ENCODE peak calls at places on chromosomes 5 and 9, in six cellular contexts. G, X, O, K, S and E are unnamed samples.

GRCh38 chr5:77259479-77259878 is 49.0 kb downstream of the PDE8B start:
- DNase-seq in G (no peak), X (no peak), O (no peak), K (no peak), S (peak), E (no peak)

GRCh38 chr5:141465351-141465750 is 10.4 kb upstream of the PCDHGC3 start:
- DNase-seq in G (no peak), X (no peak), O (no peak), K (no peak), S (no peak), E (no peak)

GRCh38 chr5:153352685-153353219 is 137.7 kb upstream of the GRIA1 start:
- DNase-seq in G (no peak), X (no peak), O (no peak), K (no peak), S (peak), E (peak)

GRCh38 chr5:154686490-154686889 is 68.7 kb upstream of the LARP1 start:
- DNase-seq in G (no peak), X (no peak), O (no peak), K (no peak), S (no peak), E (no peak)

GRCh38 chr5:180191716-180192115 is 17.3 kb downstream of the RASGEF1C start:
- DNase-seq in G (no peak), X (no peak), O (no peak), K (no peak), S (no peak), E (no peak)

GRCh38 chr5:115457574-115457973 is 87.0 kb downstream of the FEM1C start:
- DNase-seq in G (no peak), X (no peak), O (no peak), K (no peak), S (no peak), E (no peak)

GRCh38 chr5:10760033-10760975 is 730 bp downstream of the DAP start:
- DNase-seq in G (peak), X (no peak), O (peak), K (peak), S (peak), E (peak)

GRCh38 chr5:136133416-136134383 is 1.1 kb downstream of the SMAD5 start:
- DNase-seq in G (peak), X (peak), O (peak), K (peak), S (peak), E (no peak)

GRCh38 chr5:157252741-157253465 is 13.0 kb upstream of the CYFIP2 start:
- DNase-seq in G (no peak), X (no peak), O (no peak), K (no peak), S (peak), E (peak)

GRCh38 chr9:4553951-4554381 is 63.7 kb downstream of the SLC1A1 start:
- DNase-seq in G (no peak), X (no peak), O (peak), K (no peak), S (no peak), E (no peak)

GRCh38 chr9:134996591-134997530 is 79.1 kb upstream of the FCN1 start:
- DNase-seq in G (no peak), X (no peak), O (no peak), K (no peak), S (no peak), E (no peak)

GRCh38 chr5:93378073-93378472 is 202.9 kb downstream of the NR2F1-AS1 start:
- DNase-seq in G (no peak), X (no peak), O (no peak), K (peak), S (no peak), E (no peak)

GRCh38 chr9:129752915-129753724 is at the start of gene PTGES:
- DNase-seq in G (peak), X (peak), O (peak), K (peak), S (peak), E (peak)

GRCh38 chr5:9698125-9698848 is 68.1 kb upstream of the TAS2R1 start:
- DNase-seq in G (no peak), X (no peak), O (peak), K (no peak), S (no peak), E (no peak)

GRCh38 chr5:113274836-113275414 is 159.9 kb downstream of the TSSK1B start:
- DNase-seq in G (no peak), X (peak), O (no peak), K (no peak), S (no peak), E (no peak)

GRCh38 chr9:129139233-129139992 is 28.2 kb downstream of the PTPA start:
- DNase-seq in G (peak), X (peak), O (peak), K (peak), S (peak), E (peak)

GRCh38 chr9:91771027-91771426 is 179.0 kb downstream of the ROR2 start:
- DNase-seq in G (no peak), X (no peak), O (peak), K (peak), S (no peak), E (no peak)

GRCh38 chr5:96300986-96301385 is 132.1 kb downstream of the PCSK1 start:
- DNase-seq in G (no peak), X (no peak), O (no peak), K (no peak), S (no peak), E (no peak)

GRCh38 chr5:23930985-23931384 is 423.6 kb downstream of the PRDM9 start:
- DNase-seq in G (no peak), X (no peak), O (no peak), K (no peak), S (no peak), E (no peak)

GRCh38 chr5:1106385-1107166 is 5.3 kb downstream of the SLC12A7 start:
- DNase-seq in G (no peak), X (no peak), O (no peak), K (no peak), S (no peak), E (peak)

GRCh38 chr5:553874-554273 is 29.6 kb upstream of the SLC9A3 start:
- DNase-seq in G (no peak), X (peak), O (no peak), K (no peak), S (no peak), E (no peak)

GRCh38 chr9:80878556-80878955 is 810.8 kb downstream of the TLE1 start:
- DNase-seq in G (no peak), X (no peak), O (no peak), K (no peak), S (no peak), E (no peak)

GRCh38 chr9:89952401-89952800 is 347.6 kb downstream of the GADD45G start:
- DNase-seq in G (no peak), X (no peak), O (peak), K (no peak), S (peak), E (no peak)

GRCh38 chr9:133976888-133977287 is 15.2 kb downstream of the VAV2 start:
- DNase-seq in G (no peak), X (no peak), O (no peak), K (no peak), S (no peak), E (no peak)

GRCh38 chr5:1494780-1495524 is 28.8 kb downstream of the LPCAT1 start:
- DNase-seq in G (no peak), X (no peak), O (no peak), K (no peak), S (peak), E (no peak)